ENCODE peak calls at places on chromosomes 3 and 15, in six cellular contexts. G, R, U, Q, W and E are unnamed samples.

GRCh38 chr3:190848891-190849290 is 13.6 kb downstream of the GMNC start:
- DNase-seq in Q (no peak), G (no peak), U (no peak), R (no peak), W (no peak), E (no peak)

GRCh38 chr3:72255191-72255590 is 470.2 kb upstream of the PROK2 start:
- DNase-seq in U (no peak), G (no peak), R (no peak), Q (peak; percentile 57), W (peak; percentile 92), E (peak; percentile 42)

GRCh38 chr3:195756935-195757302 is 36.1 kb downstream of the MUC20 start:
- DNase-seq in G (no peak), R (no peak), W (no peak), U (no peak), Q (no peak), E (no peak)

GRCh38 chr3:12158387-12159226 is at the start of gene TIMP4:
- DNase-seq in W (peak; percentile 53), Q (peak; percentile 64), G (peak; percentile 54), R (no peak), U (no peak), E (peak; percentile 37)

GRCh38 chr15:85171736-85172135 is 190.1 kb downstream of the PDE8A start:
- DNase-seq in Q (no peak), R (no peak), G (no peak), U (no peak), W (no peak), E (no peak)

GRCh38 chr15:28954466-28955159 is 68.8 kb downstream of the APBA2 start:
- DNase-seq in W (no peak), Q (peak; percentile 36), R (no peak), G (peak; percentile 3), U (no peak), E (no peak)

GRCh38 chr3:108319428-108320053 is 23.2 kb downstream of the HHLA2 start:
- DNase-seq in W (no peak), U (no peak), Q (no peak), G (no peak), R (peak; percentile 49), E (no peak)

GRCh38 chr3:60444898-60445297 is 806.4 kb downstream of the FHIT start:
- DNase-seq in W (no peak), G (no peak), R (no peak), U (no peak), Q (no peak), E (no peak)

GRCh38 chr3:52099006-52099405 is 42.6 kb upstream of the DUSP7 start:
- DNase-seq in Q (no peak), U (no peak), W (no peak), G (no peak), R (no peak), E (no peak)

GRCh38 chr15:75694241-75695182 is 18.1 kb downstream of the CSPG4 start:
- DNase-seq in R (peak; percentile 79), Q (peak; percentile 78), W (peak; percentile 95), G (peak; percentile 91), U (no peak), E (peak; percentile 98)

GRCh38 chr15:67701669-67702068 is 123.6 kb upstream of the SKOR1 start:
- DNase-seq in G (no peak), Q (no peak), W (peak; percentile 36), U (no peak), R (no peak), E (no peak)

GRCh38 chr3:24145981-24146822 is 201.1 kb downstream of the NR1D2 start:
- DNase-seq in W (peak; percentile 83), R (no peak), G (no peak), U (no peak), Q (no peak), E (peak; percentile 95)

GRCh38 chr3:124569761-124570160 is 160.5 kb upstream of the UMPS start:
- DNase-seq in G (no peak), W (no peak), Q (no peak), U (no peak), R (no peak), E (no peak)

GRCh38 chr3:75171632-75172230 is 492.4 kb upstream of the FRG2C start:
- DNase-seq in G (no peak), R (peak; percentile 7), Q (no peak), U (no peak), W (peak; percentile 10), E (no peak)

GRCh38 chr15:62173215-62173614 is 8.1 kb upstream of the C2CD4B start:
- DNase-seq in R (no peak), U (no peak), Q (no peak), G (no peak), W (no peak), E (no peak)

GRCh38 chr3:156898296-156898880 is 72.2 kb downstream of the LEKR1 start:
- DNase-seq in G (no peak), W (no peak), U (no peak), R (no peak), Q (no peak), E (no peak)

GRCh38 chr3:25033407-25034029 is 394.5 kb upstream of the RARB start:
- DNase-seq in W (peak; percentile 19), U (no peak), Q (peak; percentile 56), R (peak; percentile 41), G (no peak), E (peak; percentile 19)

GRCh38 chr3:133745981-133746721 is at the start of gene TF:
- DNase-seq in W (peak; percentile 39), G (no peak), R (no peak), Q (no peak), U (no peak), E (no peak)

GRCh38 chr15:60442763-60443162 is 36.2 kb downstream of the ICE2 start:
- DNase-seq in U (no peak), Q (no peak), G (no peak), R (no peak), W (peak; percentile 20), E (no peak)

GRCh38 chr3:156176048-156176447 is 55.7 kb downstream of the KCNAB1 start:
- DNase-seq in W (no peak), G (no peak), R (no peak), U (peak; percentile 41), Q (no peak), E (no peak)